ENCODE peak calls at places on chromosomes 11 and 22, in five cellular contexts. Q is cardiac muscle cell, T is right atrium auricular region, J is AG04450, F is hepatocyte. D is an unnamed sample.

GRCh38 chr22:20810645-20811044 is 36.7 kb downstream of the SERPIND1 start:
- DNase-seq in Q (no peak), T (no peak), J (no peak), F (no peak), D (no peak)

GRCh38 chr11:11267312-11267711 is 85.7 kb downstream of the CSNK2A3 start:
- DNase-seq in Q (no peak), T (no peak), J (no peak), F (no peak), D (no peak)

GRCh38 chr22:37202706-37203105 is 9.6 kb downstream of the SSTR3 start:
- DNase-seq in Q (no peak), T (no peak), J (no peak), F (no peak), D (no peak)

GRCh38 chr11:15101072-15101701 is 13.5 kb upstream of the INSC start:
- DNase-seq in Q (peak), T (peak), J (peak), F (peak), D (no peak)

GRCh38 chr22:42265321-42265720 is 5.1 kb downstream of the TCF20 start:
- DNase-seq in Q (no peak), T (no peak), J (no peak), F (no peak), D (no peak)

GRCh38 chr11:10580625-10581024 is 12.2 kb upstream of the LYVE1 start:
- DNase-seq in Q (no peak), T (no peak), J (no peak), F (no peak), D (no peak)

GRCh38 chr11:135027461-135027860 is 615.4 kb upstream of the B3GAT1 start:
- DNase-seq in Q (peak), T (no peak), J (no peak), F (peak), D (no peak)

GRCh38 chr11:77181799-77182541 is 53.9 kb downstream of the MYO7A start:
- DNase-seq in Q (no peak), T (no peak), J (no peak), F (no peak), D (no peak)

GRCh38 chr11:8610532-8611116 is 16.6 kb upstream of the STK33 start:
- DNase-seq in Q (no peak), T (no peak), J (no peak), F (peak), D (no peak)

GRCh38 chr11:20293992-20294391 is 69.5 kb upstream of the HTATIP2 start:
- DNase-seq in Q (no peak), T (no peak), J (no peak), F (no peak), D (no peak)

GRCh38 chr11:123545726-123546125 is 108.7 kb downstream of the SCN3B start:
- DNase-seq in Q (no peak), T (no peak), J (no peak), F (no peak), D (no peak)

GRCh38 chr22:33555814-33556522 is 364.3 kb downstream of the LARGE1 start:
- DNase-seq in Q (no peak), T (no peak), J (no peak), F (no peak), D (no peak)

DNA sequence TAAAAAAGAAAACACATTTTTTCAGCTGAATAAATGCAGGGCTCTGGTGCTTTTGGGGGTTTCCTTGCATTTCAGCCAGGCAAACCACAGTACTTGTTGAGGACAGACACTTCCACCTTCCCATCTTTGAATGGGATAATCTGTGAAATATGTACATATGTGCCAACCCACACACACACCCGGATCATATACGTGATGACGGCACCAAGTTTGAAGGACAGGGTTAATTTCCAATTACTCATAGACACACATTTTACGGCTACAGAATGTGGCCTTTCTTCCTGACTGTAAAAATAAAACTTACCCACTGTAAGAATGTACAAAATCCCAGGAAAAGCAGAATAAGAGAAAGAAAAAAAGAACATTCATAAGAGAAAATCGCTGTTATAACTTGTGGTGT is 104.3 kb downstream of the MPPED2 start:
- DNase-seq in Q (no peak), T (no peak), J (no peak), F (no peak), D (no peak)
- H3K27ac ChIP-seq in Q (peak), T (peak), J (no peak), F (peak), D (peak)

GRCh38 chr22:17009640-17010291 is 1.7 kb upstream of the GAB4 start:
- DNase-seq in Q (no peak), T (no peak), J (no peak), F (no peak), D (no peak)
- TF ChIP-seq CTCF in Q (no peak), T (no peak), J (no peak), F (no peak), D (no peak)

DNA sequence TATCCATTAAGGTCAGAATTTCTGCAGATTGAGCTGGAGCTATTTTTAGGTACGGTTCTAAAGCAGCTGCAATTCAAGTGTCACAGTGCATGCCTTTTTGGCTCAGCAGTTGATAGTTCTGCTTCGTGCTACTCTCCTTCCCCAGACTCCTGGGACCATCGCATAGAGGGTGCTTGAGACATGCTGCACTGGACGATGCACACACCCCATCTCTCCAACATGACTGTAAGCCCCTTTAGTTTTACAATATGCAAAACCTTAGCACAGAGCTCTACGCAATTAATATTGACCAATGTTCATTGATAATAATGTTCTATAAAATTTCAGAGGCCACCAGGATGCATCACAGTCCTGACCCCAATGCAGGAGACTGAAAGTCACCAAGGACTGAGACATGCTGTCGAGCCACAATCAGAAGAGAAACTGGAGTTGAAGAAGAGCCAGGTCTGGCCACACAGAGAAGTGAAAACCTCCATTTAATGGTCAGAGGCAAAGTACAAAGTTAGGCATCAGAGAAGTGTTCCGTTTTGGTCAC is 120.9 kb upstream of the ZC3H12C start:
- DNase-seq in Q (peak), T (no peak), J (no peak), F (no peak), D (no peak)
- H3K27ac ChIP-seq in Q (no peak), T (no peak), J (no peak), F (no peak), D (no peak)

GRCh38 chr11:62061356-62062222 is 62.2 kb upstream of the INCENP start:
- DNase-seq in Q (no peak), T (no peak), J (no peak), F (peak), D (no peak)
- TF ChIP-seq CTCF in Q (peak), T (no peak), J (no peak), F (peak), D (no peak)

GRCh38 chr11:117180661-117181585 is 2.4 kb downstream of the SIDT2 start:
- DNase-seq in Q (peak), T (peak), J (no peak), F (peak), D (peak)
- H3K27ac ChIP-seq in Q (no peak), T (peak), J (no peak), F (peak), D (peak)

GRCh38 chr11:70944141-70944540 is 308.2 kb downstream of the SHANK2 start:
- DNase-seq in Q (no peak), T (no peak), J (no peak), F (no peak), D (no peak)

GRCh38 chr11:70944636-70945035 is 307.7 kb downstream of the SHANK2 start:
- DNase-seq in Q (no peak), T (no peak), J (no peak), F (no peak), D (no peak)

GRCh38 chr11:70948416-70948815 is 304.0 kb downstream of the SHANK2 start:
- DNase-seq in Q (no peak), T (no peak), J (no peak), F (no peak), D (no peak)

GRCh38 chr11:70942593-70942992 is 309.8 kb downstream of the SHANK2 start:
- DNase-seq in Q (no peak), T (no peak), J (no peak), F (no peak), D (no peak)
- TF ChIP-seq CTCF in Q (peak), T (no peak), J (no peak), F (peak), D (no peak)

GRCh38 chr11:126113963-126114362 is 51.3 kb upstream of the CDON start:
- DNase-seq in Q (no peak), T (no peak), J (no peak), F (no peak), D (no peak)

GRCh38 chr11:126114486-126115252 is 52.0 kb upstream of the CDON start:
- DNase-seq in Q (no peak), T (no peak), J (no peak), F (no peak), D (no peak)

GRCh38 chr11:126113515-126113957 is 50.9 kb upstream of the CDON start:
- DNase-seq in Q (peak), T (peak), J (peak), F (peak), D (peak)

GRCh38 chr11:126115820-126116319 is 53.2 kb upstream of the CDON start:
- DNase-seq in Q (no peak), T (peak), J (peak), F (peak), D (peak)

GRCh38 chr11:126115253-126115540 is 52.5 kb upstream of the CDON start:
- DNase-seq in Q (no peak), T (no peak), J (no peak), F (peak), D (no peak)
- H3K27ac ChIP-seq in Q (no peak), T (peak), J (no peak), F (peak), D (peak)